ENCODE peak calls at places on chromosomes 3 and 15, in ten cellular contexts. J is hypothalamus; X is SJSA1; T is MCF 10A; B is NCI-H1417; O is NCI-H1092; I is substantia nigra; R is thoracic aorta; H is GM03348; C is stimulated activated CD4-positive, alpha-beta T cell treated with anti-CD3 and anti-CD28 coated beads, TNF-alpha, amount 100 ng/mL, for 24 hours. P is an unnamed sample.

GRCh38 chr3:71010731-71011455 is 572.6 kb downstream of the FOXP1 start:
- DNase-seq in X (no peak), B (no peak), I (no peak), O (no peak), H (no peak), R (no peak), J (no peak), C (peak), T (no peak), P (no peak)

GRCh38 chr15:75649045-75649761 is 1.5 kb downstream of the SNX33 start:
- DNase-seq in C (no peak), J (no peak), R (no peak), I (no peak), X (no peak), B (no peak), T (no peak), H (no peak), O (no peak), P (no peak)

GRCh38 chr3:10400050-10400748 is 79.3 kb upstream of the SEC13 start:
- DNase-seq in H (no peak), J (no peak), O (no peak), B (no peak), C (no peak), T (no peak), I (no peak), R (no peak), X (no peak), P (no peak)

GRCh38 chr3:43378066-43378935 is 92.0 kb downstream of the SNRK start:
- DNase-seq in J (no peak), I (no peak), H (no peak), O (no peak), X (no peak), R (no peak), B (peak), T (peak), C (peak), P (peak)

GRCh38 chr15:75195766-75196241 is 5.9 kb upstream of the C15orf39 start:
- DNase-seq in T (no peak), R (no peak), C (no peak), I (no peak), B (peak), X (no peak), H (no peak), O (peak), J (no peak), P (no peak)

GRCh38 chr3:45571969-45572368 is 22.6 kb upstream of the LIMD1 start:
- DNase-seq in C (no peak), X (no peak), B (no peak), R (no peak), H (no peak), O (no peak), T (no peak), J (no peak), I (no peak), P (peak)

GRCh38 chr15:39598958-39599845 is 18.3 kb downstream of the THBS1 start:
- DNase-seq in R (no peak), T (no peak), X (no peak), O (no peak), J (no peak), C (no peak), I (no peak), B (no peak), H (no peak), P (peak)

GRCh38 chr15:94174399-94174802 is 57.0 kb upstream of the MCTP2 start:
- DNase-seq in R (no peak), B (no peak), T (peak), I (no peak), C (no peak), J (no peak), O (no peak), X (peak), H (no peak), P (peak)

GRCh38 chr3:144415492-144415891 is 443.9 kb downstream of the DIPK2A start:
- DNase-seq in I (no peak), R (no peak), T (no peak), X (no peak), O (no peak), C (no peak), B (no peak), J (no peak), H (no peak), P (no peak)

GRCh38 chr3:182487621-182488020 is 305.7 kb upstream of the ATP11B start:
- DNase-seq in O (no peak), J (no peak), R (no peak), X (peak), I (no peak), C (no peak), H (no peak), B (no peak), T (no peak), P (peak)

GRCh38 chr3:123388811-123389210 is 60.1 kb downstream of the ADCY5 start:
- DNase-seq in J (no peak), H (no peak), T (no peak), X (no peak), B (no peak), R (no peak), O (no peak), C (no peak), I (no peak), P (no peak)

GRCh38 chr3:48215466-48215865 is 7.8 kb upstream of the CAMP start:
- DNase-seq in T (peak), X (no peak), J (no peak), B (no peak), O (no peak), C (no peak), I (peak), R (no peak), H (peak), P (no peak)

GRCh38 chr3:129529436-129530210 is 1.2 kb downstream of the RHO start:
- DNase-seq in C (no peak), O (no peak), T (no peak), J (no peak), X (no peak), R (no peak), B (no peak), I (no peak), H (no peak), P (no peak)

GRCh38 chr3:136207741-136208140 is 11.6 kb upstream of the MSL2 start:
- DNase-seq in I (no peak), T (no peak), C (no peak), O (no peak), B (no peak), R (no peak), X (no peak), H (no peak), J (no peak), P (no peak)

GRCh38 chr15:63234479-63234878 is 42.9 kb upstream of the APH1B start:
- DNase-seq in I (peak), J (no peak), X (peak), B (no peak), O (no peak), R (no peak), H (no peak), C (no peak), T (peak), P (peak)

GRCh38 chr3:104856743-104857142 is 510.0 kb upstream of the ALCAM start:
- DNase-seq in T (no peak), I (no peak), J (no peak), O (no peak), C (no peak), R (no peak), X (no peak), H (no peak), B (no peak), P (no peak)

GRCh38 chr15:83571820-83572707 is 81.9 kb upstream of the ADAMTSL3 start:
- DNase-seq in I (peak), H (peak), T (peak), X (no peak), J (no peak), R (no peak), B (no peak), O (no peak), C (no peak), P (peak)

GRCh38 chr3:124281453-124282316 is 289.8 kb upstream of the ROPN1 start:
- DNase-seq in B (peak), C (no peak), O (no peak), R (no peak), I (no peak), J (no peak), H (peak), X (no peak), T (peak), P (peak)

GRCh38 chr15:92810418-92811138 is 89.5 kb upstream of the CHD2 start:
- DNase-seq in T (peak), H (peak), C (peak), X (no peak), O (peak), I (peak), J (no peak), B (peak), R (no peak), P (peak)

GRCh38 chr3:30156586-30157498 is 449.6 kb upstream of the TGFBR2 start:
- DNase-seq in J (no peak), O (no peak), I (no peak), H (no peak), R (no peak), T (no peak), B (no peak), X (no peak), C (no peak), P (no peak)

GRCh38 chr3:78919021-78919755 is 848.6 kb downstream of the ROBO1 start:
- DNase-seq in B (no peak), R (no peak), I (no peak), H (peak), T (peak), C (no peak), J (no peak), X (no peak), O (no peak), P (no peak)

GRCh38 chr15:41921167-41921566 is 27.3 kb upstream of the SPTBN5 start:
- DNase-seq in J (no peak), X (peak), I (no peak), R (no peak), O (no peak), T (no peak), C (no peak), B (no peak), H (no peak), P (no peak)

GRCh38 chr3:71753716-71754609 is at the start of gene GPR27:
- DNase-seq in J (no peak), T (peak), X (no peak), H (peak), R (no peak), O (peak), C (no peak), B (peak), I (no peak), P (no peak)

GRCh38 chr3:175186511-175186910 is 327.4 kb downstream of the NAALADL2 start:
- DNase-seq in H (no peak), T (no peak), X (no peak), B (no peak), C (no peak), I (no peak), R (no peak), J (no peak), O (no peak), P (peak)

GRCh38 chr3:65483475-65483874 is 555.2 kb downstream of the MAGI1 start:
- DNase-seq in O (no peak), J (no peak), X (no peak), B (peak), I (peak), C (no peak), R (no peak), H (peak), T (no peak), P (peak)

GRCh38 chr15:28935316-28935715 is 49.5 kb downstream of the APBA2 start:
- DNase-seq in I (peak), O (no peak), C (no peak), H (no peak), B (no peak), J (no peak), R (no peak), X (no peak), T (no peak), P (no peak)

GRCh38 chr3:124780356-124780755 is 50.1 kb downstream of the UMPS start:
- DNase-seq in O (no peak), J (no peak), X (peak), C (no peak), I (peak), R (no peak), B (no peak), H (peak), T (no peak), P (no peak)

GRCh38 chr3:64539451-64540196 is 148.2 kb downstream of the ADAMTS9 start:
- DNase-seq in O (no peak), T (no peak), I (no peak), J (no peak), R (no peak), B (no peak), H (peak), X (no peak), C (no peak), P (no peak)

GRCh38 chr3:48503406-48504050 is 446 bp downstream of the SHISA5 start:
- DNase-seq in T (peak), I (peak), H (peak), B (no peak), O (no peak), X (no peak), R (peak), J (no peak), C (no peak), P (peak)

GRCh38 chr3:7787871-7788828 is 713.5 kb upstream of the LMCD1 start:
- DNase-seq in T (no peak), O (no peak), I (no peak), R (no peak), J (no peak), B (no peak), C (no peak), X (no peak), H (no peak), P (no peak)

GRCh38 chr3:61371123-61371522 is 119.9 kb upstream of the FHIT start:
- DNase-seq in T (peak), H (no peak), B (peak), R (no peak), J (no peak), O (no peak), I (no peak), X (no peak), C (no peak), P (peak)

P was measured in PC-3.